ENCODE peak calls at places on chromosomes 11 and 22, in four cellular contexts. H, X, F and L are unnamed samples.

GRCh38 chr22:24525416-24526037 is 29.4 kb downstream of the GUCD1 start:
- DNase-seq in H (peak; percentile 61), X (peak; percentile 76), F (peak; percentile 74), L (peak; percentile 60)

GRCh38 chr22:46773074-46773473 is 10.6 kb downstream of the TBC1D22A start:
- DNase-seq in H (no peak), X (no peak), F (no peak), L (no peak)

GRCh38 chr11:118842369-118842768 is 41.3 kb upstream of the CXCR5 start:
- DNase-seq in H (no peak), X (no peak), F (no peak), L (peak; percentile 46)

GRCh38 chr11:8097926-8098325 is 16.9 kb downstream of the TUB start:
- DNase-seq in H (no peak), X (no peak), F (no peak), L (no peak)

GRCh38 chr22:32994921-32995320 is 63.3 kb downstream of the SYN3 start:
- DNase-seq in H (no peak), X (no peak), F (no peak), L (no peak)

GRCh38 chr11:83349371-83349770 is 63.2 kb upstream of the CCDC90B start:
- DNase-seq in H (no peak), X (no peak), F (no peak), L (no peak)

GRCh38 chr11:119065369-119065768 is 2.2 kb upstream of the VPS11 start:
- DNase-seq in H (peak; percentile 43), X (no peak), F (peak; percentile 31), L (no peak)

GRCh38 chr11:67411785-67412152 is 3.7 kb upstream of the CARNS1 start:
- DNase-seq in H (no peak), X (no peak), F (no peak), L (no peak)

GRCh38 chr22:20632082-20632481 is 124.7 kb downstream of the MED15 start:
- DNase-seq in H (no peak), X (no peak), F (no peak), L (no peak)

GRCh38 chr22:25762147-25762546 is 20.2 kb downstream of the MYO18B start:
- DNase-seq in H (no peak), X (peak; percentile 30), F (no peak), L (no peak)

GRCh38 chr11:125944350-125945010 is 1.4 kb upstream of the VSIG10L2 start:
- DNase-seq in H (no peak), X (no peak), F (no peak), L (no peak)

GRCh38 chr11:84437129-84438123 is 1151.3 kb upstream of the CCDC90B start:
- DNase-seq in H (no peak), X (peak; percentile 23), F (no peak), L (no peak)

DNA sequence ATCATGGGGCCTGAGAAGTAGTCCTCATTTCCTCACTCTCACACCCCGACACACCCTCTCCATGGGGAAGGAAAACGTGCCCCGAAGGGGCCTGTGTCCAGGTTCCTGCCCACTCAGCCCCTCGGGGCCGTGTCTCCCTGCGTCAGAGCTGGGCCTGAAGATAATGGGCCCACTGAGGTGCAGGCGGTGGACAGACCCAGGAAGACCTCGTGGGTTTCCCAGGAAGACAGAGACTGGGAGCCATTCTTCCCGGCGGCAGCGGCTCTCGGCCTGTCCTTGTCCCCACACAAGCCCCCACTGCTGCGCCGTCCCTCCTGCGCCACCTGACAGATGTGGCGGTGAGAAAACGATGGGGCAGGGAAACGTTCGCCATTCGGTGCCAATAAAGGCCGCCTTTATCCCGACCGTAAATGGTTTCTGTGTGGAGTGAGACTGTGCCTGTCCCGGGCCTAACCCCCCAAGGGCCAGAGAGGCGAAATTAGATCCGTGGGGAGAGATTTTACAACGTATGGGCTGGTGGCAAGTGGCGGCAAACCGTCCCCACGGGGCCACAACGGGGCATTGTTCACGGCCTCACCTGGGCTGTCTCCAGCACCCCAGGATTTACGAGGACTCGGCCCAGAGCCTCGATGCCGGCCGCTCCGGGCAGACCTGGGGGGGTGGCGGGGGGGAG is 88.9 kb downstream of the CDKN1C start:
- DNase-seq in H (no peak), X (peak; percentile 18), F (no peak), L (no peak)
- H3K27ac ChIP-seq in H (no peak overlapping the region), X (no peak overlapping the region), F (no peak overlapping the region), L (no peak overlapping the region)

GRCh38 chr11:46682773-46683752 is 17.4 kb downstream of the ARHGAP1 start:
- DNase-seq in H (no peak), X (no peak), F (no peak), L (no peak)
- H3K27ac ChIP-seq in H (no peak overlapping the region), X (peak overlapping the region; percentile 89), F (no peak overlapping the region), L (peak overlapping the region; percentile 65)

GRCh38 chr11:130180896-130181294 is 21.3 kb downstream of the ST14 start:
- DNase-seq in H (no peak), X (no peak), F (no peak), L (no peak)
- H3K27ac ChIP-seq in H (no peak overlapping the region), X (peak overlapping the region; percentile 87), F (no peak overlapping the region), L (no peak overlapping the region)

GRCh38 chr22:36358533-36359171 is 29.1 kb downstream of the MYH9 start:
- DNase-seq in H (no peak), X (peak; percentile 61), F (no peak), L (no peak)
- H3K27ac ChIP-seq in H (no peak overlapping the region), X (peak overlapping the region; percentile 88), F (peak overlapping the region; percentile 91), L (peak overlapping the region; percentile 89)

GRCh38 chr22:37499789-37500188 is 13.6 kb upstream of the MFNG start:
- DNase-seq in H (no peak), X (no peak), F (no peak), L (no peak)
- H3K27ac ChIP-seq in H (no peak overlapping the region), X (peak overlapping the region; percentile 90), F (no peak overlapping the region), L (peak overlapping the region; percentile 96)